ENCODE peak calls at places on chromosomes 7 and 10, in six cellular contexts. One of them, this sample, is unnamed.

GRCh38 chr7:80136276-80137045 is 1.8 kb downstream of the GNAI1 start:
- DNase-seq in GM23338: no peak
- DNase-seq in mesendoderm: no peak
- DNase-seq in mammary epithelial cell: peak
- DNase-seq in transverse colon: no peak
- DNase-seq in lower lobe of right lung: no peak
- DNase-seq in this sample: no peak

GRCh38 chr7:48255046-48255445 is 83.8 kb downstream of the ABCA13 start:
- DNase-seq in mammary epithelial cell: peak
- DNase-seq in mesendoderm: peak
- DNase-seq in GM23338: no peak
- DNase-seq in transverse colon: no peak
- DNase-seq in lower lobe of right lung: no peak
- DNase-seq in this sample: no peak

GRCh38 chr7:143416565-143417149 is 8.0 kb upstream of the EPHA1 start:
- DNase-seq in transverse colon: no peak
- DNase-seq in mesendoderm: peak
- DNase-seq in lower lobe of right lung: no peak
- DNase-seq in GM23338: peak
- DNase-seq in mammary epithelial cell: no peak
- DNase-seq in this sample: no peak

GRCh38 chr7:76069238-76069638 is 21.3 kb downstream of the MDH2 start:
- DNase-seq in mesendoderm: peak
- DNase-seq in GM23338: peak
- DNase-seq in transverse colon: peak
- DNase-seq in mammary epithelial cell: peak
- DNase-seq in lower lobe of right lung: peak
- DNase-seq in this sample: peak

GRCh38 chr10:105139363-105139762 is 498.3 kb downstream of the SORCS3 start:
- DNase-seq in GM23338: no peak
- DNase-seq in mesendoderm: no peak
- DNase-seq in transverse colon: no peak
- DNase-seq in mammary epithelial cell: no peak
- DNase-seq in lower lobe of right lung: no peak
- DNase-seq in this sample: no peak

GRCh38 chr7:18343047-18343446 is 152.5 kb upstream of the HDAC9 start:
- DNase-seq in lower lobe of right lung: no peak
- DNase-seq in transverse colon: no peak
- DNase-seq in mesendoderm: no peak
- DNase-seq in GM23338: no peak
- DNase-seq in mammary epithelial cell: no peak
- DNase-seq in this sample: no peak

GRCh38 chr10:136465-136762 is 1.2 kb downstream of the ZMYND11 start:
- DNase-seq in lower lobe of right lung: no peak
- DNase-seq in mammary epithelial cell: no peak
- DNase-seq in transverse colon: no peak
- DNase-seq in GM23338: no peak
- DNase-seq in mesendoderm: no peak
- DNase-seq in this sample: no peak

GRCh38 chr10:51100221-51100620 is 25.9 kb downstream of the PRKG1 start:
- DNase-seq in GM23338: no peak
- DNase-seq in transverse colon: no peak
- DNase-seq in mesendoderm: no peak
- DNase-seq in lower lobe of right lung: no peak
- DNase-seq in mammary epithelial cell: no peak
- DNase-seq in this sample: no peak

GRCh38 chr10:9076066-9076465 is 1021.6 kb downstream of the GATA3 start:
- DNase-seq in transverse colon: no peak
- DNase-seq in GM23338: no peak
- DNase-seq in mammary epithelial cell: no peak
- DNase-seq in lower lobe of right lung: no peak
- DNase-seq in mesendoderm: no peak
- DNase-seq in this sample: no peak

GRCh38 chr10:28644647-28645046 is 32.7 kb upstream of the BAMBI start:
- DNase-seq in GM23338: no peak
- DNase-seq in mesendoderm: no peak
- DNase-seq in lower lobe of right lung: no peak
- DNase-seq in mammary epithelial cell: no peak
- DNase-seq in transverse colon: no peak
- DNase-seq in this sample: no peak

GRCh38 chr7:43864126-43864525 is 5.2 kb downstream of the MRPS24 start:
- DNase-seq in transverse colon: no peak
- DNase-seq in mammary epithelial cell: peak
- DNase-seq in mesendoderm: no peak
- DNase-seq in lower lobe of right lung: no peak
- DNase-seq in GM23338: no peak
- DNase-seq in this sample: no peak

DNA sequence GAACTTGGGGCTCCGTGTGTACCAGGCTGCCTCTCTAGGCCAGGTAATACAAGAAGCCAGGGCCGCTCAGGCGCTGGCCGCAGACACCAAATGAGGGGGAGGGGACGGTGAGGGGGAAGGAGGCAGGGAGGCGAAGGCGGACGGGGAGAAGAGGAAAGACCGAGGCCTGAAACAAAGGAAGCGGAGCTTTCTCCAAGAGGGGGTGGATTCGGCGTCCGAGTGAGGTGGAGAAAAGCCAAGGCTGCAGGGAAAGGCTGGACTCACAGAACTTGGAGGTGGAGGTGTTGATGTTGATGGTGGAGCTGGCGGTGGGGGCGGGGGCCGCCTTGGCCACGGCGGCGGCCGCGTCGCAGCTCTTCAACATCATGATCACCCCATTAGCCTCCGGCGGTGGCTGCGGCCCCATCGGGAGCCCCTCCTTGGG is 626 bp downstream of the CACUL1 start:
- DNase-seq in mesendoderm: peak
- DNase-seq in transverse colon: peak
- DNase-seq in GM23338: peak
- DNase-seq in mammary epithelial cell: peak
- DNase-seq in lower lobe of right lung: peak
- DNase-seq in this sample: peak
- H3K27ac ChIP-seq in mesendoderm: peak
- H3K27ac ChIP-seq in transverse colon: peak
- H3K27ac ChIP-seq in GM23338: peak
- H3K27ac ChIP-seq in mammary epithelial cell: peak
- H3K27ac ChIP-seq in lower lobe of right lung: peak
- H3K27ac ChIP-seq in this sample: peak

GRCh38 chr7:103791894-103792293 is 197.6 kb downstream of the RELN start:
- DNase-seq in mesendoderm: no peak
- DNase-seq in GM23338: no peak
- DNase-seq in mammary epithelial cell: no peak
- DNase-seq in transverse colon: no peak
- DNase-seq in lower lobe of right lung: no peak
- DNase-seq in this sample: no peak
- H3K27ac ChIP-seq in mesendoderm: no peak
- H3K27ac ChIP-seq in GM23338: no peak
- H3K27ac ChIP-seq in mammary epithelial cell: no peak
- H3K27ac ChIP-seq in transverse colon: no peak
- H3K27ac ChIP-seq in lower lobe of right lung: no peak
- H3K27ac ChIP-seq in this sample: no peak

GRCh38 chr10:22609719-22610118 is 104.7 kb downstream of the PIP4K2A start:
- DNase-seq in transverse colon: no peak
- DNase-seq in mesendoderm: no peak
- DNase-seq in mammary epithelial cell: no peak
- DNase-seq in GM23338: no peak
- DNase-seq in lower lobe of right lung: no peak
- DNase-seq in this sample: no peak
- H3K27ac ChIP-seq in transverse colon: no peak
- H3K27ac ChIP-seq in mesendoderm: no peak
- H3K27ac ChIP-seq in mammary epithelial cell: no peak
- H3K27ac ChIP-seq in GM23338: no peak
- H3K27ac ChIP-seq in lower lobe of right lung: no peak
- H3K27ac ChIP-seq in this sample: peak

GRCh38 chr10:79135790-79136189 is 67.0 kb downstream of the ZMIZ1 start:
- DNase-seq in mesendoderm: no peak
- DNase-seq in lower lobe of right lung: no peak
- DNase-seq in mammary epithelial cell: no peak
- DNase-seq in transverse colon: no peak
- DNase-seq in GM23338: no peak
- DNase-seq in this sample: no peak
- H3K27ac ChIP-seq in mesendoderm: no peak
- H3K27ac ChIP-seq in lower lobe of right lung: peak
- H3K27ac ChIP-seq in mammary epithelial cell: no peak
- H3K27ac ChIP-seq in transverse colon: peak
- H3K27ac ChIP-seq in GM23338: no peak
- H3K27ac ChIP-seq in this sample: peak

GRCh38 chr10:129759214-129760002 is 204.7 kb downstream of the EBF3 start:
- DNase-seq in GM23338: no peak
- DNase-seq in lower lobe of right lung: peak
- DNase-seq in transverse colon: peak
- DNase-seq in mammary epithelial cell: no peak
- DNase-seq in mesendoderm: no peak
- DNase-seq in this sample: no peak

GRCh38 chr10:129758180-129758579 is 205.9 kb downstream of the EBF3 start:
- DNase-seq in lower lobe of right lung: peak
- DNase-seq in GM23338: no peak
- DNase-seq in mesendoderm: no peak
- DNase-seq in transverse colon: no peak
- DNase-seq in mammary epithelial cell: no peak
- DNase-seq in this sample: peak

GRCh38 chr10:129755075-129756020 is 208.7 kb downstream of the EBF3 start:
- DNase-seq in mesendoderm: no peak
- DNase-seq in transverse colon: peak
- DNase-seq in GM23338: no peak
- DNase-seq in lower lobe of right lung: peak
- DNase-seq in mammary epithelial cell: no peak
- DNase-seq in this sample: peak

GRCh38 chr10:129758591-129759021 is 205.5 kb downstream of the EBF3 start:
- DNase-seq in lower lobe of right lung: peak
- DNase-seq in transverse colon: no peak
- DNase-seq in mesendoderm: no peak
- DNase-seq in GM23338: no peak
- DNase-seq in mammary epithelial cell: no peak
- DNase-seq in this sample: no peak

DNA sequence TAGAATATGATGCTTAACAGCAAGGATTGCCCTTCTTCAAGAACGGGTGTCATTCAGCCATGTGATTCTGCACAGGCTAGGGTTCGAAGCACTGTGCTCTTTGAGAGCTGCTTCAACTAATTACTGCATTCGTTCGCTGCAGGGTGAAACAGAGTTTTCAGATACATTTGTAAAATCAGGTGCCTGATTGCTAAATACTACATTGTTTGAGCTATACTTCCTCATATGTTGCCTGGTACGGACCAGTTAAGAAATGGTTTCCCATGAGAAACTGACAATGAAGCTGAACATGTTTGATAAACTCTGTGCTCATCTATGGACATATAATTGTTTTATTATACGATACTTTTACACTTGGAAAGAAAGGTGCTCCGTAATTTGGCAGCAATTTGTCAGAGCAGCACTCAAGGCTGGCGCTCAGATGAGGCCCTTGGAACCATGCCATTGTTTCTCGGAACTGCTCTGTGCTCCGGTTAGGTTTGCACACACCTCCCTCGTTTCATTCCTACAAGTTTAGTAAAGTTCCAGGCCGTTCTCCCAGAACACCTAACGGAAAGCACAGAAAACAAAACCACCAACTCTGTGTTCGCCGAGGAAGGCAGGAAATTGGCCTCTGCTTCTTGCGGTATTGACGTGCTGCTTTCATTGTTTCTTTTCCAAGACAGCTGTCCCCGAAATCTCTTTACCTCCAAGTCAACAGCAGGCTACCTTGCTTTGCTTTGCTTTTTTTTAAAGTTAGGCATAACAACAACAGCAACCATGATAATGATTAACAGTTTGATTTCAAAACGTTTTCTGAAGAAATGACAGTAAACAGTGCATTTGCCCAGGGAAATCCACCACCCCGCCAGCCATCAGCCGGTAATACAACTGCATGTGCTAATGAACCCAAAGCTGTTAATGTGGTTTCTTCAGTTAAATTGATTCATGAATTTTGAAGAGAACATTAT is 206.9 kb downstream of the EBF3 start:
- DNase-seq in lower lobe of right lung: peak
- DNase-seq in mammary epithelial cell: peak
- DNase-seq in transverse colon: peak
- DNase-seq in GM23338: no peak
- DNase-seq in mesendoderm: no peak
- DNase-seq in this sample: peak
- H3K27ac ChIP-seq in lower lobe of right lung: no peak
- H3K27ac ChIP-seq in mammary epithelial cell: no peak
- H3K27ac ChIP-seq in transverse colon: no peak
- H3K27ac ChIP-seq in GM23338: no peak
- H3K27ac ChIP-seq in mesendoderm: no peak
- H3K27ac ChIP-seq in this sample: no peak

GRCh38 chr10:103600956-103601569 is 107.6 kb downstream of the NEURL1 start:
- DNase-seq in mammary epithelial cell: no peak
- DNase-seq in mesendoderm: no peak
- DNase-seq in lower lobe of right lung: no peak
- DNase-seq in transverse colon: no peak
- DNase-seq in GM23338: no peak
- DNase-seq in this sample: no peak
- H3K27ac ChIP-seq in mammary epithelial cell: no peak
- H3K27ac ChIP-seq in mesendoderm: no peak
- H3K27ac ChIP-seq in lower lobe of right lung: no peak
- H3K27ac ChIP-seq in transverse colon: peak
- H3K27ac ChIP-seq in GM23338: no peak
- H3K27ac ChIP-seq in this sample: no peak

GRCh38 chr10:3476640-3477448 is 304.3 kb upstream of the PITRM1 start:
- DNase-seq in lower lobe of right lung: no peak
- DNase-seq in GM23338: no peak
- DNase-seq in mammary epithelial cell: no peak
- DNase-seq in transverse colon: no peak
- DNase-seq in mesendoderm: no peak
- DNase-seq in this sample: no peak

GRCh38 chr10:3477683-3478082 is 305.1 kb upstream of the PITRM1 start:
- DNase-seq in GM23338: no peak
- DNase-seq in lower lobe of right lung: no peak
- DNase-seq in mesendoderm: no peak
- DNase-seq in mammary epithelial cell: peak
- DNase-seq in transverse colon: no peak
- DNase-seq in this sample: no peak

GRCh38 chr10:3474266-3474665 is 301.7 kb upstream of the PITRM1 start:
- DNase-seq in lower lobe of right lung: no peak
- DNase-seq in transverse colon: no peak
- DNase-seq in GM23338: no peak
- DNase-seq in mammary epithelial cell: no peak
- DNase-seq in mesendoderm: no peak
- DNase-seq in this sample: no peak

GRCh38 chr10:3475367-3475766 is 302.8 kb upstream of the PITRM1 start:
- DNase-seq in GM23338: no peak
- DNase-seq in mammary epithelial cell: no peak
- DNase-seq in lower lobe of right lung: no peak
- DNase-seq in mesendoderm: no peak
- DNase-seq in transverse colon: no peak
- DNase-seq in this sample: no peak

DNA sequence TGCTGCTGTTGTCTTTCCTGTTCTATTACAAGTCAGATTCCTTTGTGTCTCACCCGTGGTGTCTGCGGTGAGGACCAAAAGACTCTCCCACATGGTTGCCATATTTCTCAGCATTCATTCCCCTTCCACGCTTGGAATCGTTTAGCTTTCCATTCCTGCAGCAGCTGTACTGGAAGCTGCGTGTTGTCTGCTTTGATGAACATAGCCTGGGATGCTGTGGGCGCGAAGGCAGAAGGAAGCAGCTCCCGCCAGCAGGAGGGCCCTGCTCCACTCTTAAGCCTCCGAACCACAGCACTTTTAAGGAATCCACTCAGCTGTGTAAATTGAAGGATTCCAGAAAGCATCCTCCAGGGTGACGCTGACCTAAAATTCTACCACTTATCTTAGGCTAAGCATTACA is 303.6 kb upstream of the PITRM1 start:
- DNase-seq in mammary epithelial cell: no peak
- DNase-seq in GM23338: no peak
- DNase-seq in transverse colon: no peak
- DNase-seq in mesendoderm: no peak
- DNase-seq in lower lobe of right lung: no peak
- DNase-seq in this sample: no peak
- H3K27ac ChIP-seq in mammary epithelial cell: no peak
- H3K27ac ChIP-seq in GM23338: no peak
- H3K27ac ChIP-seq in transverse colon: no peak
- H3K27ac ChIP-seq in mesendoderm: no peak
- H3K27ac ChIP-seq in lower lobe of right lung: no peak
- H3K27ac ChIP-seq in this sample: no peak

This sample was measured in upper lobe of right lung.